ENCODE peak calls at places on chromosome 18, in six cellular contexts. One of them, this sample, is unnamed.

GRCh38 chr18:63366270-63366990 is 576 bp downstream of the KDSR start:
- DNase-seq in HepG2: peak; percentile 64
- DNase-seq in WTC11: peak; percentile 57
- DNase-seq in HCT116: peak; percentile 32
- DNase-seq in HEK293T: peak; percentile 30
- DNase-seq in H1: peak; percentile 58
- DNase-seq in this sample: peak; percentile 55

GRCh38 chr18:63303562-63303961 is 16.0 kb downstream of the BCL2 start:
- DNase-seq in HepG2: no peak
- DNase-seq in WTC11: no peak
- DNase-seq in HCT116: no peak
- DNase-seq in HEK293T: no peak
- DNase-seq in H1: no peak
- DNase-seq in this sample: no peak

GRCh38 chr18:58862851-58863538 is 1.7 kb upstream of the ZNF532 start:
- DNase-seq in HepG2: no peak
- DNase-seq in WTC11: no peak
- DNase-seq in HCT116: peak; percentile 6
- DNase-seq in HEK293T: peak; percentile 17
- DNase-seq in H1: peak; percentile 64
- DNase-seq in this sample: no peak

GRCh38 chr18:1663879-1664705 is 759.4 kb downstream of the ADCYAP1 start:
- DNase-seq in HepG2: peak; percentile 44
- DNase-seq in WTC11: peak; percentile 78
- DNase-seq in HCT116: peak; percentile 32
- DNase-seq in HEK293T: peak; percentile 18
- DNase-seq in H1: peak; percentile 91
- DNase-seq in this sample: peak; percentile 77

GRCh38 chr18:52175406-52175805 is 164.6 kb upstream of the DCC start:
- DNase-seq in HepG2: no peak
- DNase-seq in WTC11: no peak
- DNase-seq in HCT116: no peak
- DNase-seq in HEK293T: no peak
- DNase-seq in H1: no peak
- DNase-seq in this sample: no peak

GRCh38 chr18:66344227-66344626 is 259.7 kb downstream of the CDH19 start:
- DNase-seq in HepG2: no peak
- DNase-seq in WTC11: no peak
- DNase-seq in HCT116: no peak
- DNase-seq in HEK293T: no peak
- DNase-seq in H1: no peak
- DNase-seq in this sample: no peak

GRCh38 chr18:8898990-8899389 is 193.6 kb downstream of the MTCL1 start:
- DNase-seq in HepG2: no peak
- DNase-seq in WTC11: peak; percentile 27
- DNase-seq in HCT116: no peak
- DNase-seq in HEK293T: no peak
- DNase-seq in H1: no peak
- DNase-seq in this sample: peak; percentile 34

GRCh38 chr18:44988821-44989587 is 308.3 kb downstream of the SETBP1 start:
- DNase-seq in HepG2: no peak
- DNase-seq in WTC11: no peak
- DNase-seq in HCT116: no peak
- DNase-seq in HEK293T: no peak
- DNase-seq in H1: no peak
- DNase-seq in this sample: no peak

GRCh38 chr18:46478796-46479195 is 178.2 kb downstream of the LOXHD1 start:
- DNase-seq in HepG2: no peak
- DNase-seq in WTC11: no peak
- DNase-seq in HCT116: no peak
- DNase-seq in HEK293T: no peak
- DNase-seq in H1: no peak
- DNase-seq in this sample: no peak

GRCh38 chr18:50268022-50268747 is 1.9 kb upstream of the CFAP53 start:
- DNase-seq in HepG2: no peak
- DNase-seq in WTC11: peak; percentile 95
- DNase-seq in HCT116: no peak
- DNase-seq in HEK293T: peak; percentile 55
- DNase-seq in H1: peak; percentile 94
- DNase-seq in this sample: no peak

GRCh38 chr18:66582151-66582550 is 21.7 kb downstream of the CDH19 start:
- DNase-seq in HepG2: no peak
- DNase-seq in WTC11: no peak
- DNase-seq in HCT116: no peak
- DNase-seq in HEK293T: no peak
- DNase-seq in H1: no peak
- DNase-seq in this sample: no peak

GRCh38 chr18:69233465-69234054 is 167.1 kb upstream of the DOK6 start:
- DNase-seq in HepG2: no peak
- DNase-seq in WTC11: no peak
- DNase-seq in HCT116: no peak
- DNase-seq in HEK293T: no peak
- DNase-seq in H1: no peak
- DNase-seq in this sample: no peak

GRCh38 chr18:8730080-8730827 is 24.9 kb downstream of the MTCL1 start:
- DNase-seq in HepG2: peak; percentile 91
- DNase-seq in WTC11: no peak
- DNase-seq in HCT116: peak; percentile 74
- DNase-seq in HEK293T: peak; percentile 28
- DNase-seq in H1: no peak
- DNase-seq in this sample: peak; percentile 92

GRCh38 chr18:10579079-10579867 is 53.4 kb downstream of the NAPG start:
- DNase-seq in HepG2: no peak
- DNase-seq in WTC11: no peak
- DNase-seq in HCT116: no peak
- DNase-seq in HEK293T: no peak
- DNase-seq in H1: no peak
- DNase-seq in this sample: peak; percentile 12

GRCh38 chr18:77108001-77108692 is 24.4 kb downstream of the MBP start:
- DNase-seq in HepG2: no peak
- DNase-seq in WTC11: no peak
- DNase-seq in HCT116: no peak
- DNase-seq in HEK293T: no peak
- DNase-seq in H1: peak; percentile 33
- DNase-seq in this sample: no peak

GRCh38 chr18:25876334-25876979 is 214.0 kb downstream of the SS18 start:
- DNase-seq in HepG2: no peak
- DNase-seq in WTC11: no peak
- DNase-seq in HCT116: no peak
- DNase-seq in HEK293T: no peak
- DNase-seq in H1: no peak
- DNase-seq in this sample: no peak

GRCh38 chr18:5943514-5943913 is 48.2 kb upstream of the TMEM200C start:
- DNase-seq in HepG2: no peak
- DNase-seq in WTC11: no peak
- DNase-seq in HCT116: no peak
- DNase-seq in HEK293T: no peak
- DNase-seq in H1: no peak
- DNase-seq in this sample: no peak

GRCh38 chr18:63105636-63106316 is 213.8 kb downstream of the BCL2 start:
- DNase-seq in HepG2: no peak
- DNase-seq in WTC11: no peak
- DNase-seq in HCT116: no peak
- DNase-seq in HEK293T: no peak
- DNase-seq in H1: no peak
- DNase-seq in this sample: no peak

GRCh38 chr18:79538635-79539034 is 141.0 kb upstream of the CTDP1 start:
- DNase-seq in HepG2: no peak
- DNase-seq in WTC11: no peak
- DNase-seq in HCT116: no peak
- DNase-seq in HEK293T: no peak
- DNase-seq in H1: no peak
- DNase-seq in this sample: no peak

GRCh38 chr18:57807336-57808117 is 4.4 kb upstream of the ATP8B1 start:
- DNase-seq in HepG2: no peak
- DNase-seq in WTC11: no peak
- DNase-seq in HCT116: no peak
- DNase-seq in HEK293T: no peak
- DNase-seq in H1: no peak
- DNase-seq in this sample: no peak

GRCh38 chr18:6744816-6745455 is 15.4 kb downstream of the ARHGAP28 start:
- DNase-seq in HepG2: no peak
- DNase-seq in WTC11: no peak
- DNase-seq in HCT116: no peak
- DNase-seq in HEK293T: no peak
- DNase-seq in H1: no peak
- DNase-seq in this sample: no peak

GRCh38 chr18:41326311-41326710 is 628.7 kb upstream of the PIK3C3 start:
- DNase-seq in HepG2: no peak
- DNase-seq in WTC11: no peak
- DNase-seq in HCT116: no peak
- DNase-seq in HEK293T: no peak
- DNase-seq in H1: no peak
- DNase-seq in this sample: no peak

GRCh38 chr18:48833701-48834394 is 116.9 kb downstream of the SMAD7 start:
- DNase-seq in HepG2: no peak
- DNase-seq in WTC11: peak; percentile 7
- DNase-seq in HCT116: no peak
- DNase-seq in HEK293T: no peak
- DNase-seq in H1: no peak
- DNase-seq in this sample: no peak

GRCh38 chr18:48831802-48832201 is 119.0 kb downstream of the SMAD7 start:
- DNase-seq in HepG2: no peak
- DNase-seq in WTC11: peak; percentile 5
- DNase-seq in HCT116: no peak
- DNase-seq in HEK293T: no peak
- DNase-seq in H1: no peak
- DNase-seq in this sample: no peak

GRCh38 chr18:48834421-48835011 is 116.2 kb downstream of the SMAD7 start:
- DNase-seq in HepG2: no peak
- DNase-seq in WTC11: peak; percentile 17
- DNase-seq in HCT116: peak; percentile 74
- DNase-seq in HEK293T: no peak
- DNase-seq in H1: no peak
- DNase-seq in this sample: no peak

GRCh38 chr18:48831113-48831759 is 119.5 kb downstream of the SMAD7 start:
- DNase-seq in HepG2: no peak
- DNase-seq in WTC11: peak; percentile 5
- DNase-seq in HCT116: no peak
- DNase-seq in HEK293T: no peak
- DNase-seq in H1: peak; percentile 17
- DNase-seq in this sample: no peak

GRCh38 chr18:48832961-48833700 is 117.6 kb downstream of the SMAD7 start:
- DNase-seq in HepG2: no peak
- DNase-seq in WTC11: peak; percentile 12
- DNase-seq in HCT116: peak; percentile 84
- DNase-seq in HEK293T: no peak
- DNase-seq in H1: peak; percentile 46
- DNase-seq in this sample: no peak
- TF ChIP-seq SP1 in HepG2: no peak
- TF ChIP-seq SP1 in WTC11: no peak
- TF ChIP-seq SP1 in HCT116: no peak
- TF ChIP-seq SP1 in HEK293T: no peak
- TF ChIP-seq SP1 in H1: no peak
- TF ChIP-seq SP1 in this sample: no peak

DNA sequence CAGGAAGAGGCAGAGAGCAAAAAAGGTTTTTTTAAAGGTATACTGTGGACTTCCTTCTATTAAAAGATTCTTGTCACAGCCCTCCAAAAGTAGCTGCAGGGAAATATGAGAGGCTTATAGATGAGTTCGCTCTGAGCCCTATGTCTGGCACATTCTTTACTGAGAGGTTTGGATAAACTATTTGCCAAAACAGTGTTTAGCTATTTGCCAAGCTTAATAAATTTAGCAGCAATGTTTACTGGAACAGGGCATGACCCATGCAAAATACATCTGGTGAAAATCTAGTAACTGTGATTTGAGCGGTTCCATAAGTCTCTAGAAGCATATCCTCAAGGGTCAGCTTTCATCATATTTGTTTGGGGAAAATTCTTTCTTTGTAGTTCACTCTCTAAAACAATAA is 1696.7 kb upstream of the PIK3C3 start:
- DNase-seq in HepG2: no peak
- DNase-seq in WTC11: no peak
- DNase-seq in HCT116: no peak
- DNase-seq in HEK293T: no peak
- DNase-seq in H1: no peak
- DNase-seq in this sample: no peak
- TF ChIP-seq SP1 in HepG2: no peak
- TF ChIP-seq SP1 in WTC11: no peak
- TF ChIP-seq SP1 in HCT116: no peak
- TF ChIP-seq SP1 in HEK293T: no peak
- TF ChIP-seq SP1 in H1: no peak
- TF ChIP-seq SP1 in this sample: no peak

GRCh38 chr18:12645751-12646203 is 12.1 kb downstream of the SPIRE1 start:
- DNase-seq in HepG2: peak; percentile 41
- DNase-seq in WTC11: no peak
- DNase-seq in HCT116: no peak
- DNase-seq in HEK293T: no peak
- DNase-seq in H1: no peak
- DNase-seq in this sample: no peak
- TF ChIP-seq SP1 in HepG2: no peak
- TF ChIP-seq SP1 in WTC11: no peak
- TF ChIP-seq SP1 in HCT116: no peak
- TF ChIP-seq SP1 in HEK293T: no peak
- TF ChIP-seq SP1 in H1: no peak
- TF ChIP-seq SP1 in this sample: no peak

GRCh38 chr18:3480827-3481226 is 30.9 kb downstream of the TGIF1 start:
- DNase-seq in HepG2: no peak
- DNase-seq in WTC11: no peak
- DNase-seq in HCT116: no peak
- DNase-seq in HEK293T: no peak
- DNase-seq in H1: no peak
- DNase-seq in this sample: no peak

GRCh38 chr18:3478262-3478978 is 28.4 kb downstream of the TGIF1 start:
- DNase-seq in HepG2: no peak
- DNase-seq in WTC11: no peak
- DNase-seq in HCT116: no peak
- DNase-seq in HEK293T: no peak
- DNase-seq in H1: no peak
- DNase-seq in this sample: no peak

GRCh38 chr18:3482258-3482657 is 32.3 kb downstream of the TGIF1 start:
- DNase-seq in HepG2: no peak
- DNase-seq in WTC11: no peak
- DNase-seq in HCT116: no peak
- DNase-seq in HEK293T: no peak
- DNase-seq in H1: no peak
- DNase-seq in this sample: no peak

GRCh38 chr18:3479978-3480377 is 30.0 kb downstream of the TGIF1 start:
- DNase-seq in HepG2: no peak
- DNase-seq in WTC11: no peak
- DNase-seq in HCT116: no peak
- DNase-seq in HEK293T: no peak
- DNase-seq in H1: no peak
- DNase-seq in this sample: no peak

DNA sequence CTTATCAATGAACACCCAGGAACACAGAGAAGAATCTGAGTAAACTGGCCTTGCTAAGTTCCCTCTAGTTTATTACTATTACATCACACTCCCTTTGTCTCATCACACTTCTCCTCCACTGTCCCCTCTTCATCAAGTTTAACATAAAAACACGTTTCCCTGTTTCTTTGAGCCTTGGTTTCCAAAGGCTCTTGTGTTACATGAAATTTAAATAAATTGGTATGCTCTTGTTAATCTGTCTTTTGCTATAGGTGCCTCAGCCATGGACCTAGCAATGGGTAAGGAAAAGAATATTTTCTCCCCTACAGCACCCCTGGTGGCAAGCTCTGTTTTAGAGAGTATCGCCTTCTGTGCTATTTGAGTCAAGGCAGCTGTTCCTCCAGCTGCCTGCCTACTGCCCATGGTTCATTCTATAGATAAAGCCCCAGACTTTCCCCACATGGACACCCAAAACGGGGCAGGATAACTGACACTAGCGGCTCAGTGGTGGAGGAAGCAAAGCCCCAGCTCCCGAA is 31.8 kb downstream of the TGIF1 start:
- DNase-seq in HepG2: peak; percentile 33
- DNase-seq in WTC11: peak; percentile 52
- DNase-seq in HCT116: peak; percentile 35
- DNase-seq in HEK293T: peak; percentile 40
- DNase-seq in H1: peak; percentile 61
- DNase-seq in this sample: peak; percentile 76
- TF ChIP-seq SP1 in HepG2: no peak
- TF ChIP-seq SP1 in WTC11: no peak
- TF ChIP-seq SP1 in HCT116: no peak
- TF ChIP-seq SP1 in HEK293T: no peak
- TF ChIP-seq SP1 in H1: no peak
- TF ChIP-seq SP1 in this sample: no peak